ENCODE peak calls at places on chromosomes 11 and 22, in four cellular contexts. X is coronary artery, O is cardiac fibroblast, I is fibroblast of pulmonary artery. Z is an unnamed sample.

GRCh38 chr11:125423247-125423849 is 72.7 kb downstream of the FEZ1 start:
- DNase-seq in X (no peak), O (no peak), I (no peak), Z (no peak)

GRCh38 chr11:94740975-94741707 is 27.0 kb upstream of the AMOTL1 start:
- DNase-seq in X (no peak), O (peak; percentile 69), I (peak; percentile 67), Z (no peak)

GRCh38 chr11:57480409-57481137 is 20.2 kb downstream of the RTN4RL2 start:
- DNase-seq in X (no peak), O (peak; percentile 63), I (peak; percentile 62), Z (no peak)

GRCh38 chr11:65698205-65698604 is 13.8 kb upstream of the KAT5 start:
- DNase-seq in X (no peak), O (peak; percentile 70), I (peak; percentile 64), Z (no peak)

GRCh38 chr11:14672635-14673034 is 29.0 kb downstream of the PDE3B start:
- DNase-seq in X (no peak), O (peak; percentile 25), I (no peak), Z (no peak)

GRCh38 chr11:27215471-27216267 is 147.3 kb downstream of the CCDC34 start:
- DNase-seq in X (no peak), O (no peak), I (peak; percentile 44), Z (no peak)

GRCh38 chr11:8649361-8649760 is 33.1 kb downstream of the TRIM66 start:
- DNase-seq in X (no peak), O (peak; percentile 61), I (peak; percentile 55), Z (no peak)

GRCh38 chr11:456533-456932 is 6.5 kb downstream of the PTDSS2 start:
- DNase-seq in X (no peak), O (no peak), I (no peak), Z (no peak)

GRCh38 chr11:68022531-68022930 is 8.0 kb upstream of the NDUFS8 start:
- DNase-seq in X (no peak), O (no peak), I (no peak), Z (no peak)

GRCh38 chr11:8731647-8732188 is 49.1 kb downstream of the RPL27A start:
- DNase-seq in X (no peak), O (no peak), I (no peak), Z (no peak)

GRCh38 chr22:23099525-23099792 is 29.1 kb downstream of the GNAZ start:
- DNase-seq in X (no peak), O (no peak), I (no peak), Z (no peak)

GRCh38 chr11:433641-434040 is 8.2 kb downstream of the ANO9 start:
- DNase-seq in X (no peak), O (no peak), I (no peak), Z (no peak)

GRCh38 chr11:112599861-112600533 is 339.3 kb upstream of the PLET1 start:
- DNase-seq in X (no peak), O (peak; percentile 36), I (peak; percentile 40), Z (no peak)

GRCh38 chr11:31702966-31703365 is 108.2 kb downstream of the PAX6 start:
- DNase-seq in X (no peak), O (peak; percentile 69), I (peak; percentile 6), Z (no peak)

GRCh38 chr22:24002272-24002671 is 3.0 kb downstream of the GSTT4 start:
- DNase-seq in X (no peak), O (no peak), I (no peak), Z (no peak)

GRCh38 chr11:134025086-134025437 is 43.8 kb upstream of the JAM3 start:
- DNase-seq in X (no peak), O (no peak), I (no peak), Z (no peak)

GRCh38 chr22:48417143-48418070 is 1410.3 kb downstream of the BRD1 start:
- DNase-seq in X (peak; percentile 43), O (no peak), I (no peak), Z (no peak)

GRCh38 chr22:26550498-26551033 is 38.3 kb upstream of the TFIP11 start:
- DNase-seq in X (peak; percentile 81), O (peak; percentile 64), I (peak; percentile 75), Z (peak; percentile 96)

GRCh38 chr11:34274712-34275398 is 83.0 kb downstream of the ABTB2 start:
- DNase-seq in X (peak; percentile 91), O (peak; percentile 88), I (peak; percentile 99), Z (peak; percentile 98)

GRCh38 chr11:19498986-19499669 is 213.5 kb upstream of the NAV2 start:
- DNase-seq in X (no peak), O (peak; percentile 74), I (peak; percentile 38), Z (no peak)

GRCh38 chr11:48093795-48094642 is 113.7 kb downstream of the PTPRJ start:
- DNase-seq in X (no peak), O (no peak), I (peak; percentile 23), Z (no peak)

GRCh38 chr11:59214141-59214893 is 1.6 kb upstream of the MPEG1 start:
- DNase-seq in X (no peak), O (no peak), I (no peak), Z (no peak)

GRCh38 chr11:59216654-59217640 is 4.2 kb upstream of the MPEG1 start:
- DNase-seq in X (no peak), O (peak; percentile 61), I (peak; percentile 17), Z (no peak)

GRCh38 chr11:59212222-59212621 is 505 bp downstream of the MPEG1 start:
- DNase-seq in X (no peak), O (no peak), I (no peak), Z (no peak)

GRCh38 chr11:59208956-59209355 is 3.8 kb downstream of the MPEG1 start:
- DNase-seq in X (no peak), O (no peak), I (no peak), Z (no peak)

GRCh38 chr11:59212744-59213573 is at the start of gene MPEG1:
- DNase-seq in X (no peak), O (no peak), I (no peak), Z (no peak)
- H3K4me3 ChIP-seq in X (peak within 1 kb of the TSS; percentile 51), O (no peak within 1 kb of the TSS), I (no peak within 1 kb of the TSS), Z (no peak within 1 kb of the TSS)

DNA sequence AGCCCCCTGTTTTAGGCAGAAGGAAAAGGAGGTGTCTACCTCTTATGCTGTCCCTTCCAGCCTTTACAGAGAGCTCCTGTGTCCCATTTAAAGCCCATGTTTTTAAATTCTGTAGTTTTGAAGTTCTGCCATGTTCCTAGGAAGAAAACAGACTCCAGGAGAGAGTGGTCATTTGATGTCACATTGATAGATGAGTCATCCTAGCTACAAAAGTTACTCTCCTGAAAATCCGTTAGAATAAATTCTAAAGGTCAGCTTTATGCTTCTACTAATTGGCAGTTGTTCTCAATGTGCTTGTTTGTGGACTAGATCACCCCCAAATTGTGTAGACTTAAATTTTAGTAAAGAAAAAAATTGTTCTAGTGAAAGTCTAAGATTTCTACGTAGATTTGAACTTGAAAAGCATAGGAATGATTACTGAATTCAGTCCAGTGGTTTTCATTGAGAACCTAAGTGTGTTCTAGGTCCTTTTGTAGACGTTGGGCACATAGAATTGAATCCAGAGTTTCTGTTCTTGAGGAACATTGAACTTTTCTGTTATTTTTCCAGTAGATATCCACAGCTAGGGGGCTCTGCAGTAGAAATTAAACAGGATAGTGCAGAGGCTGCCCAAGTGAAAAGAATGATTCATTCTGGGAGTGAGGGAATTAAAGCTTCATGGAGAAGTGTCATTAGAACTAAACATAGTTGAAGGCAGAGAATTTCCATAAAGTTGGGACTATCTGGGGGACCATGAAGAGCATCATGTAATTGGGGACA is 140.6 kb upstream of the RASSF10 start:
- DNase-seq in X (no peak), O (peak; percentile 33), I (no peak), Z (no peak)
- TF ChIP-seq CTCF in X (no peak), O (peak; percentile 40), I (peak; percentile 45), Z (peak; percentile 32)

DNA sequence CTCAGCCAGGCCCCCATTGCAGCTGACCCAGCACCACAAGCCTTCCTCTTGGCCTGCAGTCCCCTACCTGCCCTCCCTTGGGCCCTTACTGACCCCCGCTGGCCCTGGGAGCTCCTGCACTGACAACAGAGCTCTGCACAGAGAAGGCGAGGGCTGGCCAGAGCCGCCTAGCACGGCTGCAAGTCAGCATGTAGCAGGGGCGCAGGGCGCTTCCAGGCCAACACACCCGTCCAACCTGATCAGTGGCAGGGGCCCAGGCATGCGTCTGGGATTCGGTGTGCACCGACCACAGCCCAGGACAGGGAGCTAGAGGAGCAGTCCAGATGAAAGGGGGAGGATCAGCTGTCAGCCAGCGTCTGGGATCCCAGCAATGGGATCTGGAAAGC is 7.6 kb downstream of the WNT7B start:
- DNase-seq in X (no peak), O (no peak), I (peak; percentile 19), Z (no peak)
- H3K4me3 ChIP-seq in X (no peak overlapping the region), O (no peak overlapping the region), I (no peak overlapping the region), Z (peak overlapping the region; percentile 5)

GRCh38 chr11:101912823-101913284 is 2.0 kb upstream of the CEP126 start:
- DNase-seq in X (no peak), O (peak; percentile 90), I (peak; percentile 82), Z (no peak)
- TF ChIP-seq CTCF in X (no peak), O (no peak), I (no peak), Z (no peak)

DNA sequence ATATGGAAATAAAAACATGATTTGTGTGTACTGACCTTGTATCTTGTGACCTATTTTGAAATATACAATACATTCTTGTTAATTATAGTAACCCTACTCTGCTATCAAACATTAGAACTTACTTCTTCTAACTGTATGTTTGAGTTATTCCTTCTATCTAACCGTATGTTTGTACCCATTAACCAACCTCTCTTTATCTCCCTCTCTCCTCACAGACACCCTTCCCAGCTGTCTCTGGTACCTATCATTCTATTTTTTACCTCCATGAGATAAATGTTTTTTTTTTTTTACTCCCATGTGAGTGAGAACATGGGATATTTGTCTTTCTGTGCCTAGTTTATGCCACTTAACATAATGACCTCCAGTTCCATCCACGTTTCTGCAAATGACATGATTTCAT is 128.7 kb downstream of the DDX10 start:
- DNase-seq in X (no peak), O (no peak), I (no peak), Z (no peak)
- H3K4me3 ChIP-seq in X (no peak overlapping the region), O (no peak overlapping the region), I (no peak overlapping the region), Z (no peak overlapping the region)

GRCh38 chr11:58905716-58906547 is 33.4 kb upstream of the GLYATL1 start:
- DNase-seq in X (no peak), O (peak; percentile 91), I (peak; percentile 91), Z (peak; percentile 83)
- TF ChIP-seq CTCF in X (no peak), O (peak; percentile 71), I (peak; percentile 55), Z (peak; percentile 66)

GRCh38 chr22:40651563-40652501 is 15.3 kb upstream of the MRTFA start:
- DNase-seq in X (peak; percentile 99), O (peak; percentile 99), I (peak; percentile 100), Z (peak; percentile 98)

GRCh38 chr22:40648386-40648785 is 11.9 kb upstream of the MRTFA start:
- DNase-seq in X (no peak), O (no peak), I (no peak), Z (no peak)

GRCh38 chr22:40654522-40655167 is 18.1 kb upstream of the MRTFA start:
- DNase-seq in X (no peak), O (peak; percentile 67), I (peak; percentile 68), Z (no peak)

GRCh38 chr22:40653361-40653760 is 16.8 kb upstream of the MRTFA start:
- DNase-seq in X (no peak), O (no peak), I (no peak), Z (no peak)

GRCh38 chr22:40651057-40651456 is 14.5 kb upstream of the MRTFA start:
- DNase-seq in X (no peak), O (no peak), I (no peak), Z (no peak)
- H3K4me3 ChIP-seq in X (peak overlapping the region; percentile 81), O (no peak overlapping the region), I (no peak overlapping the region), Z (no peak overlapping the region)

GRCh38 chr11:5508605-5509004 is 1.2 kb downstream of the UBQLN3 start:
- DNase-seq in X (no peak), O (no peak), I (no peak), Z (no peak)
- TF ChIP-seq CTCF in X (no peak), O (no peak), I (no peak), Z (no peak)